ENCODE peak calls at places on chromosome 21, in six cellular contexts. L, G, D, Q, V and F are unnamed samples.

GRCh38 chr21:41477641-41478318 is 30.2 kb downstream of the TMPRSS2 start:
- DNase-seq in Q (no peak), D (no peak), G (no peak), V (no peak), L (no peak), F (no peak)

GRCh38 chr21:41075668-41076463 is 92.1 kb upstream of the BACE2 start:
- DNase-seq in V (no peak), D (no peak), G (no peak), L (no peak), Q (no peak), F (no peak)

GRCh38 chr21:46063227-46063626 is 34.7 kb upstream of the COL6A2 start:
- DNase-seq in G (no peak), D (no peak), L (no peak), Q (no peak), V (no peak), F (no peak)

GRCh38 chr21:34688145-34688544 is 19.4 kb downstream of the CLIC6 start:
- DNase-seq in G (no peak), Q (no peak), D (no peak), V (peak; percentile 64), L (no peak), F (no peak)

GRCh38 chr21:45828580-45829565 is 152.7 kb upstream of the COL6A1 start:
- DNase-seq in L (no peak), D (no peak), V (no peak), G (no peak), Q (no peak), F (no peak)

GRCh38 chr21:44370027-44370735 is 16.8 kb downstream of the TRPM2 start:
- DNase-seq in Q (no peak), D (no peak), G (no peak), V (peak; percentile 36), L (no peak), F (no peak)

GRCh38 chr21:43778469-43779335 is 2.6 kb upstream of the CSTB start:
- DNase-seq in D (no peak), V (no peak), L (no peak), G (no peak), Q (no peak), F (no peak)

GRCh38 chr21:44433791-44434567 is 21.3 kb upstream of the LRRC3 start:
- DNase-seq in L (peak; percentile 8), G (peak; percentile 9), Q (no peak), D (no peak), V (no peak), F (no peak)

GRCh38 chr21:44434568-44434925 is 20.8 kb upstream of the LRRC3 start:
- DNase-seq in L (peak; percentile 1), D (no peak), V (no peak), G (no peak), Q (no peak), F (no peak)

GRCh38 chr21:22795644-22796043 is 1797.4 kb downstream of the NCAM2 start:
- DNase-seq in Q (no peak), V (no peak), D (no peak), G (no peak), L (no peak), F (no peak)

GRCh38 chr21:38806942-38807284 is 1.2 kb downstream of the ETS2 start:
- DNase-seq in G (no peak), D (no peak), L (no peak), Q (no peak), V (no peak), F (no peak)

GRCh38 chr21:39353295-39353694 is 4.4 kb upstream of the HMGN1 start:
- DNase-seq in G (no peak), L (no peak), D (no peak), V (no peak), Q (no peak), F (no peak)

GRCh38 chr21:40421121-40421520 is 425.8 kb downstream of the DSCAM start:
- DNase-seq in G (no peak), V (no peak), L (no peak), D (no peak), Q (no peak), F (no peak)

GRCh38 chr21:46052703-46053651 is 44.9 kb upstream of the COL6A2 start:
- DNase-seq in D (no peak), Q (peak; percentile 20), G (no peak), V (no peak), L (no peak), F (no peak)

GRCh38 chr21:42474043-42474831 is 21.8 kb downstream of the RSPH1 start:
- DNase-seq in D (no peak), V (peak; percentile 28), Q (no peak), L (no peak), G (no peak), F (no peak)

GRCh38 chr21:33240404-33240803 is 10.7 kb downstream of the IFNAR2 start:
- DNase-seq in V (no peak), D (no peak), Q (no peak), L (no peak), G (no peak), F (no peak)

GRCh38 chr21:38139380-38140168 is 117.2 kb upstream of the KCNJ15 start:
- DNase-seq in V (no peak), G (no peak), Q (no peak), D (no peak), L (no peak), F (no peak)

GRCh38 chr21:14632359-14632758 is 86.2 kb upstream of the SAMSN1 start:
- DNase-seq in Q (no peak), V (no peak), L (no peak), G (no peak), D (no peak), F (no peak)

GRCh38 chr21:30391615-30392014 is 4.2 kb upstream of the KRTAP13-1 start:
- DNase-seq in V (no peak), G (no peak), L (no peak), D (no peak), Q (no peak), F (no peak)

GRCh38 chr21:38323721-38324591 is 67.2 kb downstream of the KCNJ15 start:
- DNase-seq in G (no peak), L (no peak), Q (no peak), D (no peak), V (no peak), F (no peak)

GRCh38 chr21:27779604-27780003 is 812.7 kb upstream of the ADAMTS5 start:
- DNase-seq in V (no peak), L (no peak), D (no peak), G (no peak), Q (no peak), F (no peak)

GRCh38 chr21:37921091-37921490 is 4.8 kb upstream of the KCNJ6 start:
- DNase-seq in Q (no peak), G (no peak), D (no peak), L (no peak), V (no peak), F (no peak)

GRCh38 chr21:17786219-17787181 is 32.7 kb downstream of the C21orf91 start:
- DNase-seq in D (no peak), V (no peak), L (no peak), Q (no peak), G (no peak), F (no peak)

GRCh38 chr21:44969965-44970755 is 30.3 kb downstream of the SLX9 start:
- DNase-seq in V (no peak), Q (no peak), G (no peak), L (no peak), D (no peak), F (no peak)

GRCh38 chr21:27713159-27714109 is 746.5 kb upstream of the ADAMTS5 start:
- DNase-seq in G (no peak), Q (no peak), V (no peak), L (no peak), D (no peak), F (no peak)

GRCh38 chr21:24280591-24280990 is 1326.7 kb downstream of the MRPL39 start:
- DNase-seq in G (no peak), V (no peak), L (no peak), D (no peak), Q (no peak), F (no peak)

GRCh38 chr21:45839274-45839673 is 142.3 kb upstream of the COL6A1 start:
- DNase-seq in G (no peak), Q (no peak), V (no peak), D (no peak), L (no peak), F (no peak)

GRCh38 chr21:16650984-16651383 is 861.9 kb upstream of the CXADR start:
- DNase-seq in D (no peak), G (no peak), Q (no peak), V (no peak), L (no peak), F (no peak)

GRCh38 chr21:17390575-17390974 is 122.3 kb upstream of the CXADR start:
- DNase-seq in G (no peak), Q (no peak), L (no peak), D (no peak), V (no peak), F (no peak)

GRCh38 chr21:29829514-29830255 is 110.1 kb downstream of the GRIK1 start:
- DNase-seq in Q (no peak), G (no peak), V (no peak), L (no peak), D (no peak), F (no peak)